ENCODE peak calls at places on chromosomes 1 and 21, in five cellular contexts. H is adrenal gland, Z is cardiac muscle cell, K is heart right ventricle, U is Calu3. V is an unnamed sample.
A peak's percentile ranks its signal among the peaks of the same experiment; 100 is the strongest.

GRCh38 chr1:109482796-109483638 is 688 bp upstream of the ATXN7L2 start:
- DNase-seq in H (peak; percentile 75), Z (peak; percentile 60), K (peak; percentile 32), U (no peak), V (peak; percentile 81)

GRCh38 chr1:38780133-38780532 is 79.4 kb downstream of the RRAGC start:
- DNase-seq in H (no peak), Z (no peak), K (no peak), U (no peak), V (no peak)

GRCh38 chr1:12617511-12617900 is 504 bp downstream of the DHRS3 start:
- DNase-seq in H (no peak), Z (no peak), K (no peak), U (peak; percentile 33), V (no peak)

GRCh38 chr1:145983959-145984830 is 12.2 kb downstream of the TXNIP start:
- DNase-seq in H (peak; percentile 51), Z (no peak), K (no peak), U (no peak), V (no peak)

GRCh38 chr1:209688746-209689234 is 13.6 kb downstream of the G0S2 start:
- DNase-seq in H (no peak), Z (no peak), K (no peak), U (no peak), V (no peak)

GRCh38 chr1:175201061-175201508 is 8.5 kb upstream of the KIAA0040 start:
- DNase-seq in H (no peak), Z (no peak), K (peak; percentile 60), U (no peak), V (no peak)

GRCh38 chr1:119475866-119476439 is 31.1 kb upstream of the HSD3B1 start:
- DNase-seq in H (peak; percentile 79), Z (peak; percentile 73), K (no peak), U (peak; percentile 67), V (peak; percentile 75)

GRCh38 chr1:112706505-112707216 is at the start of gene RHOC:
- DNase-seq in H (peak; percentile 68), Z (peak; percentile 89), K (peak; percentile 78), U (peak; percentile 74), V (peak; percentile 62)

GRCh38 chr1:72830606-72831390 is 548.5 kb upstream of the NEGR1 start:
- DNase-seq in H (no peak), Z (peak; percentile 50), K (no peak), U (no peak), V (no peak)

GRCh38 chr1:243213045-243213787 is 41.9 kb downstream of the CEP170 start:
- DNase-seq in H (no peak), Z (no peak), K (no peak), U (no peak), V (no peak)

GRCh38 chr1:186440584-186440983 is 20.3 kb downstream of the PDC start:
- DNase-seq in H (no peak), Z (no peak), K (no peak), U (no peak), V (no peak)

GRCh38 chr1:223016381-223016780 is 126.7 kb downstream of the TLR5 start:
- DNase-seq in H (no peak), Z (no peak), K (no peak), U (no peak), V (no peak)

GRCh38 chr21:37687001-37687400 is 229.3 kb downstream of the KCNJ6 start:
- DNase-seq in H (no peak), Z (peak; percentile 34), K (no peak), U (no peak), V (no peak)

GRCh38 chr1:117188268-117189108 is 22.2 kb downstream of the VTCN1 start:
- DNase-seq in H (no peak), Z (no peak), K (no peak), U (no peak), V (no peak)

GRCh38 chr1:116323419-116323987 is 49.5 kb upstream of the ATP1A1 start:
- DNase-seq in H (no peak), Z (no peak), K (no peak), U (no peak), V (no peak)

GRCh38 chr1:85692730-85693314 is 15.4 kb downstream of the ZNHIT6 start:
- DNase-seq in H (no peak), Z (peak; percentile 3), K (no peak), U (no peak), V (no peak)

GRCh38 chr21:45894107-45894810 is 87.3 kb upstream of the COL6A1 start:
- DNase-seq in H (peak; percentile 81), Z (peak; percentile 42), K (peak; percentile 46), U (no peak), V (peak; percentile 82)

GRCh38 chr1:156705321-156705917 is at the start of gene CRABP2:
- DNase-seq in H (peak; percentile 65), Z (peak; percentile 86), K (no peak), U (no peak), V (peak; percentile 94)

GRCh38 chr1:118960567-118961136 is 27.5 kb downstream of the TBX15 start:
- DNase-seq in H (peak; percentile 58), Z (no peak), K (no peak), U (peak; percentile 65), V (no peak)

GRCh38 chr1:112712191-112712590 is 2.9 kb downstream of the PPM1J start:
- DNase-seq in H (no peak), Z (no peak), K (no peak), U (no peak), V (no peak)

GRCh38 chr21:24367936-24368335 is 1239.3 kb downstream of the MRPL39 start:
- DNase-seq in H (no peak), Z (no peak), K (no peak), U (no peak), V (no peak)

GRCh38 chr1:27435566-27436203 is 43.3 kb downstream of the GPR3 start:
- DNase-seq in H (no peak), Z (no peak), K (no peak), U (no peak), V (no peak)

GRCh38 chr1:153478692-153479618 is 18.5 kb upstream of the S100A7 start:
- DNase-seq in H (no peak), Z (no peak), K (no peak), U (no peak), V (peak; percentile 72)

GRCh38 chr1:55420021-55420420 is 204.9 kb upstream of the USP24 start:
- DNase-seq in H (no peak), Z (no peak), K (no peak), U (no peak), V (no peak)

GRCh38 chr1:24896596-24897262 is 33.3 kb downstream of the RUNX3 start:
- DNase-seq in H (peak; percentile 21), Z (no peak), K (no peak), U (no peak), V (no peak)

GRCh38 chr1:94919241-94920030 is 7.5 kb downstream of the CNN3 start:
- DNase-seq in H (no peak), Z (no peak), K (no peak), U (no peak), V (no peak)

GRCh38 chr1:41333146-41333784 is 28.0 kb upstream of the FOXO6 start:
- DNase-seq in H (peak; percentile 20), Z (no peak), K (no peak), U (no peak), V (no peak)

GRCh38 chr21:30190554-30190953 is 23.9 kb upstream of the CLDN17 start:
- DNase-seq in H (no peak), Z (no peak), K (no peak), U (no peak), V (no peak)

GRCh38 chr1:54081306-54082270 is 28.2 kb downstream of the TCEANC2 start:
- DNase-seq in H (peak; percentile 84), Z (peak; percentile 82), K (peak; percentile 26), U (peak; percentile 70), V (peak; percentile 76)

GRCh38 chr1:154863702-154864174 is 6.3 kb downstream of the KCNN3 start:
- DNase-seq in H (peak; percentile 82), Z (peak; percentile 57), K (no peak), U (peak; percentile 65), V (peak; percentile 88)

DNA sequence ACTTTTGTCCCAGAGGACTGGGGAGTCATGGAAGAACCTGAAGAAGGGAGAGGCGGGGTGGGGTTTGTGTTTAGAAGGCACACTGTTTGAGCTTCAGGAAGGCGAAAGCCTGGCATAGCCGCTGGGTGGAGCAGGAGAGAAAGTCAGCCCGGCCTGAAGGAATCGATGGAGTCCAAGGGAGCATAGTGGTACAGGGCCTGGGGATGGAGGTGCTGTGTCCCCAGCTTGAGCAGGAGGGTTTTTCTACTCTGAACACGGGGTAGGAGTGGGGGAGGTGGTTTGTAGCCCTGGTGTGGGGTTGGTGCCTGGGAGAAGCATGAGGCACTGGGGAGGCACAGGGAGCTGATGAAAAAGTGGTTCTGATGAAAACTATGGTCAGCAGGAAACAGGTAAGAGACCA is 4.7 kb upstream of the CCDC24 start:
- DNase-seq in H (no peak), Z (no peak), K (no peak), U (peak; percentile 25), V (no peak)
- TF ChIP-seq CTCF in H (no peak), Z (peak; percentile 13), K (no peak), U (no peak), V (no peak)

GRCh38 chr1:196603651-196604050 is 4.6 kb downstream of the KCNT2 start:
- DNase-seq in H (no peak), Z (no peak), K (no peak), U (no peak), V (no peak)

GRCh38 chr1:196608401-196609113 is at the start of gene KCNT2:
- DNase-seq in H (peak; percentile 69), Z (peak; percentile 96), K (peak; percentile 58), U (peak; percentile 71), V (peak; percentile 100)

GRCh38 chr1:196607940-196608339 is 300 bp downstream of the KCNT2 start:
- DNase-seq in H (no peak), Z (no peak), K (no peak), U (peak; percentile 12), V (no peak)

GRCh38 chr1:196611873-196612272 is 3.6 kb upstream of the KCNT2 start:
- DNase-seq in H (no peak), Z (no peak), K (no peak), U (no peak), V (no peak)

GRCh38 chr1:196609114-196609737 is 986 bp upstream of the KCNT2 start:
- DNase-seq in H (no peak), Z (peak; percentile 68), K (no peak), U (peak; percentile 22), V (peak; percentile 89)
- TF ChIP-seq CTCF in H (no peak), Z (no peak), K (no peak), U (no peak), V (peak; percentile 61)

DNA sequence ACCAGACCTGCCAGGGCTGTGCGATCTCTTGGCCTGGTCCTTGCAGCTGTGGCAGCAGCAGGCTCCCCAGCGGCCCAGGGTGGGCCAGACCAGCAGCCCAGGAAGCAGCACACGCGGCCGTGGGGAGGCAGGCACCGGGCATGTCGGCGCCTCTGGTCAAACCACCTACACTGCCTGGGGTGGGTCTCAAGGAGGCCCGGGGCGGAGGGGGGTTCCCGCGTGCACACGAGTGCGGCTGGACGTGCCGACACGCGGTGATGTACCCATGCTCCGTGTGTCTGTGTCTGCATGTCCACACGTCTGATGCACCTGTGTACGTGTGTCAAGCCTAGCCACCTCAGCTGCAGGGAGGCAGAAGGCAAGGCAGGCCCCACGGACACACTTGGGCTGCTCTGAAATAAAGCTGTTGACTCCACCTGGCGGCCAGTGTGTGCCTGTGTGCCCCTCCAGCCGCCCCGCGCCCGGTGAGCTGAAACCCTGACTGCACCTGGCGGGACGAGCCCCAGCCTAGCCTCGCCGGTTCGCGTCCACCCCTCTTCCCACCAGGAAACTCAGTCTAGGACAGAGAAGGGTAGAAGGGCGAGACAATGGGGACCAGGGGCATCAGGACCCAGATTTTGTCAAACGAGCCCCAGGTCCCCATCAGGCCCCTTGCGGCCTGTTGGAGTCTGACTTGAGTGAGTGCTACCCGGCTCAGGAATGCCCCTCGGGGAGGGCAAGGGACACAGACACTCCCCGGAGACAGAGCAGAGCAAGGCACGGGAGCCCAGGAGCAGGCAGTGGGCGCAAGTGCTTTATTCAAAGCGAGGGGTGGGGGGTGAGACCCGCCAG is 11.6 kb downstream of the SCNN1D start:
- DNase-seq in H (peak; percentile 90), Z (peak; percentile 84), K (peak; percentile 64), U (peak; percentile 82), V (peak; percentile 88)
- TF ChIP-seq CTCF in H (peak; percentile 81), Z (peak; percentile 65), K (peak; percentile 66), U (no peak), V (peak; percentile 85)

GRCh38 chr1:83639785-83640184 is 359.1 kb downstream of the TTLL7 start:
- DNase-seq in H (no peak), Z (no peak), K (no peak), U (no peak), V (no peak)
- TF ChIP-seq CTCF in H (no peak), Z (no peak), K (no peak), U (no peak), V (no peak)